ENCODE peak calls at places on chromosome 1, in seven cellular contexts. One of them, this sample, is unnamed.

GRCh38 chr1:202122639-202123335 is at the start of gene GPR37L1:
- DNase-seq in LHCN-M2: peak
- DNase-seq in heart left ventricle: peak
- DNase-seq in M059J: peak
- DNase-seq in dermis microvascular lymphatic vessel endothelial cell: no peak
- DNase-seq in mesenchymal stem cell: peak
- DNase-seq in activated naive CD4-positive, alpha-beta T cell treated with Interleukin-2 at 50 U/mL for 16 hours: no peak
- DNase-seq in this sample: peak

GRCh38 chr1:78091215-78091813 is 45.5 kb downstream of the GIPC2 start:
- DNase-seq in dermis microvascular lymphatic vessel endothelial cell: no peak
- DNase-seq in heart left ventricle: no peak
- DNase-seq in M059J: no peak
- DNase-seq in activated naive CD4-positive, alpha-beta T cell treated with Interleukin-2 at 50 U/mL for 16 hours: no peak
- DNase-seq in mesenchymal stem cell: no peak
- DNase-seq in LHCN-M2: no peak
- DNase-seq in this sample: no peak

GRCh38 chr1:47569261-47569660 is 131.4 kb downstream of the FOXD2 start:
- DNase-seq in activated naive CD4-positive, alpha-beta T cell treated with Interleukin-2 at 50 U/mL for 16 hours: no peak
- DNase-seq in heart left ventricle: no peak
- DNase-seq in M059J: no peak
- DNase-seq in dermis microvascular lymphatic vessel endothelial cell: no peak
- DNase-seq in LHCN-M2: no peak
- DNase-seq in mesenchymal stem cell: no peak
- DNase-seq in this sample: no peak

GRCh38 chr1:118340928-118341905 is 156.2 kb upstream of the SPAG17 start:
- DNase-seq in LHCN-M2: no peak
- DNase-seq in heart left ventricle: no peak
- DNase-seq in dermis microvascular lymphatic vessel endothelial cell: no peak
- DNase-seq in M059J: peak
- DNase-seq in mesenchymal stem cell: no peak
- DNase-seq in activated naive CD4-positive, alpha-beta T cell treated with Interleukin-2 at 50 U/mL for 16 hours: no peak
- DNase-seq in this sample: no peak

GRCh38 chr1:175512637-175513412 is 230.6 kb downstream of the TNR start:
- DNase-seq in mesenchymal stem cell: no peak
- DNase-seq in dermis microvascular lymphatic vessel endothelial cell: no peak
- DNase-seq in LHCN-M2: no peak
- DNase-seq in activated naive CD4-positive, alpha-beta T cell treated with Interleukin-2 at 50 U/mL for 16 hours: no peak
- DNase-seq in heart left ventricle: no peak
- DNase-seq in M059J: no peak
- DNase-seq in this sample: no peak

GRCh38 chr1:15345711-15346355 is 63.9 kb upstream of the EFHD2 start:
- DNase-seq in dermis microvascular lymphatic vessel endothelial cell: no peak
- DNase-seq in mesenchymal stem cell: no peak
- DNase-seq in M059J: no peak
- DNase-seq in activated naive CD4-positive, alpha-beta T cell treated with Interleukin-2 at 50 U/mL for 16 hours: peak
- DNase-seq in heart left ventricle: peak
- DNase-seq in LHCN-M2: no peak
- DNase-seq in this sample: peak

GRCh38 chr1:226001852-226002666 is 2.9 kb upstream of the SDE2 start:
- DNase-seq in M059J: peak
- DNase-seq in heart left ventricle: peak
- DNase-seq in mesenchymal stem cell: no peak
- DNase-seq in dermis microvascular lymphatic vessel endothelial cell: peak
- DNase-seq in LHCN-M2: peak
- DNase-seq in activated naive CD4-positive, alpha-beta T cell treated with Interleukin-2 at 50 U/mL for 16 hours: peak
- DNase-seq in this sample: peak

GRCh38 chr1:220700591-220701179 is 10.5 kb downstream of the C1orf115 start:
- DNase-seq in LHCN-M2: no peak
- DNase-seq in dermis microvascular lymphatic vessel endothelial cell: no peak
- DNase-seq in heart left ventricle: no peak
- DNase-seq in M059J: peak
- DNase-seq in mesenchymal stem cell: no peak
- DNase-seq in activated naive CD4-positive, alpha-beta T cell treated with Interleukin-2 at 50 U/mL for 16 hours: no peak
- DNase-seq in this sample: no peak

GRCh38 chr1:40438391-40439015 is 11.8 kb upstream of the ZFP69B start:
- DNase-seq in LHCN-M2: peak
- DNase-seq in heart left ventricle: no peak
- DNase-seq in mesenchymal stem cell: peak
- DNase-seq in dermis microvascular lymphatic vessel endothelial cell: peak
- DNase-seq in activated naive CD4-positive, alpha-beta T cell treated with Interleukin-2 at 50 U/mL for 16 hours: no peak
- DNase-seq in M059J: peak
- DNase-seq in this sample: no peak

GRCh38 chr1:59568158-59568935 is 246.4 kb upstream of the HOOK1 start:
- DNase-seq in mesenchymal stem cell: peak
- DNase-seq in dermis microvascular lymphatic vessel endothelial cell: no peak
- DNase-seq in activated naive CD4-positive, alpha-beta T cell treated with Interleukin-2 at 50 U/mL for 16 hours: no peak
- DNase-seq in heart left ventricle: no peak
- DNase-seq in M059J: peak
- DNase-seq in LHCN-M2: peak
- DNase-seq in this sample: no peak

This sample was measured in psoas muscle.